ENCODE peak calls at places on chromosomes 3 and 15, in ten cellular contexts. A is fibroblast of pulmonary artery, P is endothelial cell, W is thoracic aorta, C is heart left ventricle, T is MCF 10A, F is fibroblast of villous mesenchyme, V is cardiac fibroblast, E is GM20000, Q is WTC11. Y is an unnamed sample.

GRCh38 chr3:192038726-192039125 is 577.8 kb downstream of the PYDC2 start:
- DNase-seq in T (peak; percentile 59), F (no peak), P (no peak), V (no peak), W (no peak), C (no peak), A (no peak), Q (no peak), E (no peak), Y (no peak)

GRCh38 chr3:161474691-161475090 is 21.9 kb upstream of the OTOL1 start:
- DNase-seq in Q (no peak), W (no peak), V (no peak), A (no peak), E (no peak), P (no peak), C (no peak), F (no peak), T (no peak), Y (no peak)

GRCh38 chr3:108489776-108490175 is 20.6 kb downstream of the MYH15 start:
- DNase-seq in T (peak; percentile 59), W (no peak), A (peak; percentile 79), E (peak; percentile 45), F (peak; percentile 56), C (no peak), P (peak; percentile 40), Q (peak; percentile 18), V (peak; percentile 71), Y (no peak)

GRCh38 chr3:73868688-73869315 is 244.1 kb upstream of the PDZRN3 start:
- DNase-seq in T (peak; percentile 54), P (peak; percentile 48), E (no peak), W (no peak), A (peak; percentile 57), Q (peak; percentile 35), F (peak; percentile 29), V (peak; percentile 51), C (no peak), Y (peak; percentile 30)

GRCh38 chr3:146865175-146865755 is 260.1 kb upstream of the PLSCR5 start:
- DNase-seq in T (no peak), V (no peak), A (no peak), W (no peak), F (no peak), P (no peak), E (no peak), C (no peak), Q (no peak), Y (no peak)

GRCh38 chr3:124558898-124559649 is 171.2 kb upstream of the UMPS start:
- DNase-seq in F (peak; percentile 93), A (peak; percentile 97), E (no peak), P (no peak), W (peak; percentile 72), Q (no peak), T (peak; percentile 98), V (peak; percentile 97), C (peak; percentile 75), Y (peak; percentile 40)

GRCh38 chr15:68310178-68310810 is 32.7 kb downstream of the FEM1B start:
- DNase-seq in Q (no peak), T (no peak), W (no peak), P (no peak), F (peak; percentile 33), V (no peak), A (no peak), C (peak; percentile 57), E (no peak), Y (no peak)

GRCh38 chr15:81146006-81146405 is 11.9 kb downstream of the CFAP161 start:
- DNase-seq in A (no peak), V (peak; percentile 29), E (no peak), F (no peak), C (no peak), P (no peak), W (no peak), Q (no peak), T (no peak), Y (no peak)

GRCh38 chr3:18425641-18426403 is 683 bp upstream of the SATB1 start:
- DNase-seq in E (no peak), P (peak; percentile 66), V (peak; percentile 7), Q (peak; percentile 74), A (peak; percentile 5), W (no peak), F (no peak), C (peak; percentile 74), T (no peak), Y (no peak)

GRCh38 chr3:189458536-189458935 is 172.7 kb upstream of the TP63 start:
- DNase-seq in P (no peak), C (no peak), F (peak; percentile 58), A (no peak), V (peak; percentile 56), W (no peak), T (peak; percentile 80), E (no peak), Q (no peak), Y (no peak)

GRCh38 chr3:160980740-160981139 is 124.4 kb downstream of the B3GALNT1 start:
- DNase-seq in P (no peak), F (no peak), V (no peak), T (no peak), E (peak; percentile 16), W (no peak), A (no peak), Q (no peak), C (no peak), Y (no peak)

GRCh38 chr3:149199474-149199873 is 22.2 kb downstream of the CP start:
- DNase-seq in A (peak; percentile 57), E (no peak), C (no peak), V (peak; percentile 46), W (no peak), Q (no peak), P (no peak), T (no peak), F (peak; percentile 40), Y (no peak)

DNA sequence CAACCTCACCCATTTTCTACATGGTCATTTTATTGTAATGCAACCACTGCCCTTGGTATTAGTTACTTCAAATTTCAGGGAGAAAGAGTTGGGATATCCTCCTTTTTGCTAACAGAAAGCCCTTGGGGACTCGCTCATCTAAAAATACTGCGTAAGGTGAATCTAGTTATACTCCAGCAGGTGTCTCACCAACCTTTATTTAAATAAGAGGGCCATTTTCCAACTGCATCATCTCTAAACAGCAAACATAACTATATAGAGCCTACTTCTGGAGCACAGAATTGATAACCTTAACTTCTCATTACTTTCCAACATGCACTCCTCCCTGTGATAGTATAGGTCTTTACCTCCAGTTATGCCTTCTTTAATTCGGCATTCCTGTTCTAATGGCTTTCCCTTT is 77.5 kb downstream of the TBL1XR1 start:
- DNase-seq in P (no peak), T (no peak), V (no peak), W (no peak), C (no peak), Q (no peak), E (no peak), A (no peak), F (no peak), Y (no peak)
- TF ChIP-seq CTCF in P (no peak), T (no peak), V (no peak), W (no peak), C (no peak), Q (no peak), E (no peak), A (no peak), F (no peak), Y (no peak)

GRCh38 chr15:45320581-45320980 is 57.8 kb downstream of the GATM start:
- DNase-seq in V (no peak), E (no peak), C (no peak), F (no peak), P (no peak), Q (no peak), A (no peak), W (no peak), T (peak; percentile 8), Y (no peak)

GRCh38 chr15:45319472-45320214 is 58.7 kb downstream of the GATM start:
- DNase-seq in P (no peak), W (no peak), E (no peak), C (no peak), F (no peak), Q (no peak), V (no peak), T (no peak), A (no peak), Y (no peak)

GRCh38 chr15:45314960-45315359 is 62.9 kb downstream of the SLC28A2 start:
- DNase-seq in P (peak; percentile 5), W (no peak), Q (peak; percentile 59), V (peak; percentile 6), T (peak; percentile 6), E (no peak), C (no peak), F (peak; percentile 9), A (peak; percentile 13), Y (no peak)
- TF ChIP-seq CTCF in P (no peak), W (peak; percentile 9), Q (no peak), V (peak; percentile 10), T (no peak), E (no peak), C (no peak), F (peak; percentile 5), A (no peak), Y (no peak)

GRCh38 chr3:197258168-197258755 is 40.1 kb downstream of the DLG1 start:
- DNase-seq in A (no peak), Q (no peak), T (no peak), P (no peak), C (no peak), F (no peak), W (no peak), E (no peak), V (no peak), Y (no peak)

GRCh38 chr3:197253243-197253947 is 45.0 kb downstream of the DLG1 start:
- DNase-seq in F (no peak), V (no peak), C (no peak), T (no peak), Q (no peak), E (no peak), P (no peak), W (no peak), A (no peak), Y (no peak)

GRCh38 chr3:197257711-197258110 is 40.7 kb downstream of the DLG1 start:
- DNase-seq in C (no peak), Q (no peak), E (no peak), P (no peak), A (no peak), W (no peak), F (no peak), T (no peak), V (no peak), Y (no peak)

GRCh38 chr3:197256836-197257444 is 41.5 kb downstream of the DLG1 start:
- DNase-seq in E (peak; percentile 16), P (peak; percentile 24), Q (no peak), V (peak; percentile 73), W (no peak), T (peak; percentile 59), F (peak; percentile 68), A (peak; percentile 78), C (no peak), Y (no peak)

DNA sequence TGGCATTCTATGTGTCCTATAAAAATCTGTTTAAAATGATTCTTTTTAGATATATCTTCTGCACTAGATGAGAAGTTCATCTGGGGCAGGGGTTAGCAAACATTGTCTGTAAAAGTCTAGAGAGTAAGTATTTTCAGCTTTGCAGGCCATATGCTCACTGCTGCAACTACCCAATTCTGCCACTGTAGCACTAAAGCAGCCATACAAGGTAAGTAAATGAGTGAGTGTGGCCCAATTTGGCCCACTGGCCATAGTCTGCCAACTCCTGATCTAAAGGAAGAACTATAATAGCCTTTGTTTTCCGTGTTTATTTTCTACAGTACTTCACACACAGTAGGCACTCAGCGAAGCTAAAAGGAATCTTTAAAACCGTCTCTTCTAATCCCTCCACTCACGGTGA is 42.3 kb downstream of the DLG1 start:
- DNase-seq in Q (no peak), F (no peak), C (no peak), V (no peak), P (no peak), A (no peak), W (no peak), T (no peak), E (no peak), Y (no peak)
- TF ChIP-seq CTCF in Q (no peak), F (no peak), C (no peak), V (no peak), P (no peak), A (no peak), W (no peak), T (no peak), E (no peak), Y (no peak)

GRCh38 chr15:38427380-38427779 is 26.5 kb upstream of the FAM98B start:
- DNase-seq in V (no peak), Q (no peak), E (no peak), T (no peak), A (no peak), C (no peak), F (no peak), P (no peak), W (no peak), Y (no peak)
- TF ChIP-seq CTCF in V (no peak), Q (no peak), E (no peak), T (no peak), A (no peak), C (no peak), F (no peak), P (no peak), W (no peak), Y (no peak)

Y was measured in D721Med.